ENCODE peak calls at places on chromosomes 2 and 18, in four cellular contexts. S, V, T and K are unnamed samples.

GRCh38 chr2:30481323-30481800 is 34.3 kb downstream of the LCLAT1 start:
- DNase-seq in V (no peak), T (peak; percentile 33), S (no peak), K (no peak)

GRCh38 chr18:68837665-68838390 is 39.9 kb downstream of the CCDC102B start:
- DNase-seq in T (no peak), V (peak; percentile 75), S (peak; percentile 69), K (no peak)

GRCh38 chr2:73172963-73173362 is 29.4 kb upstream of the NOTO start:
- DNase-seq in T (no peak), S (no peak), V (peak; percentile 24), K (no peak)

GRCh38 chr2:59540864-59541263 is 1012.6 kb downstream of the BCL11A start:
- DNase-seq in V (no peak), S (no peak), T (no peak), K (no peak)

GRCh38 chr2:17539596-17539992 is 902 bp upstream of the VSNL1 start:
- DNase-seq in V (peak; percentile 72), T (no peak), S (no peak), K (no peak)

GRCh38 chr18:42447688-42448087 is 492.7 kb downstream of the PIK3C3 start:
- DNase-seq in V (no peak), S (no peak), T (no peak), K (no peak)

GRCh38 chr18:46260016-46260878 is 156.1 kb downstream of the HAUS1 start:
- DNase-seq in V (peak; percentile 82), T (no peak), S (peak; percentile 74), K (no peak)

GRCh38 chr2:208820289-208820688 is 413.7 kb downstream of the PTH2R start:
- DNase-seq in S (no peak), V (no peak), T (no peak), K (peak; percentile 15)

GRCh38 chr2:59182249-59182648 is 941.1 kb upstream of the FANCL start:
- DNase-seq in V (peak; percentile 71), S (no peak), T (no peak), K (no peak)

GRCh38 chr18:53796042-53796729 is 428.3 kb downstream of the MBD2 start:
- DNase-seq in S (peak; percentile 92), V (peak; percentile 93), T (peak; percentile 17), K (no peak)

GRCh38 chr2:113157108-113157896 is 16.5 kb upstream of the PSD4 start:
- DNase-seq in T (no peak), S (no peak), V (peak; percentile 34), K (no peak)

GRCh38 chr2:38602136-38602731 is 494 bp downstream of the HNRNPLL start:
- DNase-seq in V (peak; percentile 51), S (no peak), T (no peak), K (no peak)

GRCh38 chr2:4693266-4693665 is 989.9 kb downstream of the DCDC2C start:
- DNase-seq in T (no peak), V (no peak), S (no peak), K (no peak)

GRCh38 chr2:18208956-18209355 is 330.5 kb downstream of the KCNS3 start:
- DNase-seq in S (no peak), V (no peak), T (no peak), K (no peak)

GRCh38 chr2:196131384-196131861 is 40.0 kb downstream of the STK17B start:
- DNase-seq in T (peak; percentile 29), S (peak; percentile 77), V (peak; percentile 42), K (no peak)

GRCh38 chr2:30206461-30207430 is 24.6 kb upstream of the LBH start:
- DNase-seq in V (no peak), T (no peak), S (no peak), K (no peak)

GRCh38 chr2:11558206-11558886 is 24.5 kb downstream of the GREB1 start:
- DNase-seq in S (no peak), V (no peak), T (peak; percentile 27), K (no peak)

GRCh38 chr18:66136039-66136438 is 385.2 kb downstream of the CDH7 start:
- DNase-seq in T (no peak), V (no peak), S (peak; percentile 54), K (no peak)

GRCh38 chr2:159044804-159045286 is 76.4 kb downstream of the TANC1 start:
- DNase-seq in V (peak; percentile 80), S (no peak), T (peak; percentile 22), K (no peak)

GRCh38 chr2:44560352-44560751 is 198.6 kb downstream of the CAMKMT start:
- DNase-seq in T (no peak), V (peak; percentile 20), S (peak; percentile 40), K (no peak)

GRCh38 chr2:196162586-196163180 is 8.7 kb downstream of the STK17B start:
- DNase-seq in V (no peak), S (no peak), T (no peak), K (no peak)

GRCh38 chr2:231604101-231604684 is 11.5 kb downstream of the TEX44 start:
- DNase-seq in S (no peak), T (peak; percentile 50), V (no peak), K (no peak)

GRCh38 chr2:177929662-177930522 is 142.7 kb downstream of the PDE11A start:
- DNase-seq in T (no peak), S (no peak), V (no peak), K (peak; percentile 77)

GRCh38 chr2:216546646-216547403 is 48.2 kb downstream of the RPL37A start:
- DNase-seq in S (peak; percentile 23), T (no peak), V (peak; percentile 77), K (no peak)

GRCh38 chr2:172092716-172093415 is 7.6 kb downstream of the DLX1 start:
- DNase-seq in T (no peak), V (no peak), S (no peak), K (no peak)

GRCh38 chr2:151900261-151900660 is 72.0 kb upstream of the ARL5A start:
- DNase-seq in V (no peak), T (no peak), S (no peak), K (no peak)

GRCh38 chr2:67186871-67187270 is 210.3 kb upstream of the ETAA1 start:
- DNase-seq in T (no peak), S (peak; percentile 12), V (no peak), K (no peak)

GRCh38 chr18:23881778-23882177 is 132.8 kb upstream of the TTC39C start:
- DNase-seq in V (no peak), S (no peak), T (no peak), K (peak; percentile 13)

GRCh38 chr2:149657393-149657792 is 69.8 kb upstream of the MMADHC start:
- DNase-seq in S (no peak), V (no peak), T (no peak), K (no peak)

GRCh38 chr2:205720451-205720902 is 38.2 kb downstream of the NRP2 start:
- DNase-seq in T (no peak), S (no peak), V (no peak), K (no peak)

GRCh38 chr2:234158812-234159211 is 108.3 kb downstream of the SPP2 start:
- DNase-seq in V (peak; percentile 68), S (no peak), T (no peak), K (no peak)
- H3K4me3 ChIP-seq in V (no peak overlapping the region), S (no peak overlapping the region), T (no peak overlapping the region), K (no peak overlapping the region)

DNA sequence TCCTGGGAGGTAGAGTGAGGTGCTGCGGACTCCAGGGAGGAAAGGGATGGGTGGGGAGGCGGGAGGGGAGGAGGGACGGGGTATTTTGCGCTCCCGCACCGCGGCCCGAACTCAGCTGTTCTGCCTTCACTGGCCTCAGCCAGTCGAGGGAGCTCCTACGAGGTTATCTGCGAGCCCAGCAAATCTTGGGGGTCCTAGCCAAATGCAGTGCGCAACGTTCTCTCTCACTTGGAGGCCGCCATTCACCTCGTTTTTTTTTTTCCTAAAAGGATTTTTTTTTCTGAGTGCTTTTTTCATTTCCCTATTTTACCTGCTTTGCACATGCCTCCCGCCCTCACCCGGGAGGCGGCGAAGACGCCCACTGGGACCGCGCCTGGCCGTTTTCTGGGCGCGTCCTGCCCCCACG is 864 bp upstream of the BCL2L11 start:
- DNase-seq in S (no peak), T (peak; percentile 26), V (no peak), K (no peak)
- TF ChIP-seq CTCF in S (no peak), T (no peak), V (no peak), K (no peak)

GRCh38 chr2:43035922-43036321 is 190.5 kb downstream of the ZFP36L2 start:
- DNase-seq in V (no peak), S (no peak), T (no peak), K (no peak)
- H3K4me3 ChIP-seq in V (no peak overlapping the region), S (no peak overlapping the region), T (no peak overlapping the region), K (no peak overlapping the region)

DNA sequence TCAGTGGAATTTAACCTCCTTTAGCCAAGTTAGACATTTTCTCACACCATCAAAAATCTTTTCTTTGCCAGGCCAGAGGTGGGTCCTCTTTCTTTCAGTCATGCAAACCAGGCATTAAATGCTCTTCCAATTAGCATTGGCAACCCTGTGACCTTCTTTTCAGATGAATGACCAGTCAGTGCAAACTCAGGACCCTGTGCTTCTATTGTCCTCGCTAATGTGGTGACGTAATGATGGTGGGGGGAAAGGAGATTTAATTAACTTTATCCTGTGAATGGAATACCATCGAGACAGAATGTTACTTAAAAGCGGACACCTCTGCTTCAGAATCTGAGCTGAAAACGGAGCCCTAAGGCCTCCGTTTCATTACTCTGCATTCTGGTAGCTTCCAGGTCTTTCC is 23.3 kb upstream of the STPG4 start:
- DNase-seq in T (no peak), S (no peak), V (no peak), K (no peak)
- TF ChIP-seq CTCF in T (no peak), S (no peak), V (no peak), K (no peak)

GRCh38 chr2:65612654-65613053 is 180.3 kb upstream of the SPRED2 start:
- DNase-seq in V (no peak), T (no peak), S (peak; percentile 13), K (no peak)
- H3K4me3 ChIP-seq in V (no peak overlapping the region), T (no peak overlapping the region), S (no peak overlapping the region), K (no peak overlapping the region)